ENCODE peak calls at places on chromosomes 5 and 9, in ten cellular contexts. R is spleen; H is GM12865; I is Peyer's patch; B is stimulated activated CD8-positive, alpha-beta memory T cell treated with anti-CD3 and anti-CD28 coated beads, Interleukin-7, amount 100 ng/mL, for 24 hours; Z is stromal cell of bone marrow; F is LoVo; P is cardiac fibroblast; D is germinal center; Q is cardiac muscle cell. C is an unnamed sample.

GRCh38 chr5:60883229-60883628 is 39.2 kb upstream of the ELOVL7 start:
- DNase-seq in Q (no peak), F (no peak), H (peak), D (peak), B (no peak), P (peak), R (no peak), I (no peak), Z (no peak), C (peak)

GRCh38 chr5:40386293-40386692 is 293.4 kb upstream of the PTGER4 start:
- DNase-seq in B (no peak), Q (no peak), Z (no peak), F (no peak), I (no peak), P (no peak), R (no peak), H (peak), D (peak), C (no peak)

GRCh38 chr5:169548315-169548714 is 35.3 kb upstream of the SPDL1 start:
- DNase-seq in P (peak), I (no peak), H (peak), Z (peak), F (no peak), D (no peak), Q (peak), B (no peak), R (no peak), C (peak)

GRCh38 chr5:174935854-174936474 is 211.6 kb downstream of the MSX2 start:
- DNase-seq in Q (peak), B (no peak), I (no peak), F (peak), P (peak), R (peak), D (peak), H (peak), Z (peak), C (peak)

GRCh38 chr5:125612356-125613149 is 810.7 kb upstream of the GRAMD2B start:
- DNase-seq in I (no peak), R (no peak), Z (no peak), D (no peak), P (no peak), Q (no peak), B (no peak), H (no peak), F (no peak), C (peak)

GRCh38 chr5:39482098-39482497 is 57.3 kb upstream of the DAB2 start:
- DNase-seq in D (no peak), H (no peak), Z (no peak), P (no peak), B (no peak), I (no peak), R (no peak), Q (no peak), F (no peak), C (no peak)

GRCh38 chr9:79572032-79572890 is 496 bp downstream of the TLE4 start:
- DNase-seq in P (peak), F (peak), Z (no peak), R (peak), Q (peak), I (peak), B (no peak), H (peak), D (peak), C (peak)

GRCh38 chr5:134873987-134874830 is at the start of gene TXNDC15:
- DNase-seq in Z (peak), R (peak), Q (peak), P (peak), B (peak), I (peak), F (peak), H (peak), D (peak), C (peak)

GRCh38 chr5:29524197-29524596 is 1669.3 kb upstream of the CDH6 start:
- DNase-seq in I (no peak), F (no peak), P (no peak), D (no peak), Z (no peak), H (no peak), R (no peak), B (no peak), Q (no peak), C (no peak)

GRCh38 chr9:94692601-94693000 is 33.9 kb upstream of the AOPEP start:
- DNase-seq in R (no peak), Q (no peak), P (no peak), B (no peak), I (no peak), F (peak), H (no peak), D (no peak), Z (no peak), C (peak)

GRCh38 chr5:170419666-170420065 is 30.5 kb upstream of the KCNMB1 start:
- DNase-seq in F (no peak), R (no peak), D (no peak), Q (no peak), B (no peak), I (no peak), H (no peak), P (no peak), Z (no peak), C (no peak)

GRCh38 chr5:150144876-150145275 is 10.8 kb downstream of the PDGFRB start:
- DNase-seq in I (no peak), D (no peak), Q (no peak), R (no peak), B (no peak), P (no peak), F (no peak), Z (no peak), H (no peak), C (no peak)

C was measured in NCI-H345.